ENCODE peak calls at places on chromosomes 11 and 22, in ten cellular contexts. N, M, F, W, S, G, D, X, L and R are unnamed samples.

GRCh38 chr11:129275825-129276224 is 83.7 kb upstream of the ARHGAP32 start:
- DNase-seq in N (no peak), M (no peak), F (no peak), W (no peak), S (no peak), G (no peak), D (no peak), X (no peak), L (no peak), R (no peak)

GRCh38 chr11:27293500-27294417 is 69.3 kb downstream of the CCDC34 start:
- DNase-seq in N (no peak), M (peak), F (no peak), W (peak), S (no peak), G (no peak), D (no peak), X (peak), L (no peak), R (no peak)

GRCh38 chr11:111429066-111429506 is 50.0 kb upstream of the POU2AF1 start:
- DNase-seq in N (peak), M (peak), F (peak), W (peak), S (peak), G (peak), D (peak), X (peak), L (no peak), R (no peak)

GRCh38 chr11:72259490-72259889 is 15.5 kb upstream of the PHOX2A start:
- DNase-seq in N (no peak), M (no peak), F (no peak), W (no peak), S (no peak), G (no peak), D (no peak), X (no peak), L (no peak), R (no peak)

GRCh38 chr22:43449205-43449830 is 37.5 kb downstream of the MPPED1 start:
- DNase-seq in N (peak), M (no peak), F (no peak), W (no peak), S (no peak), G (no peak), D (no peak), X (no peak), L (no peak), R (no peak)

GRCh38 chr11:1779806-1780699 is 16.3 kb upstream of the CTSD start:
- DNase-seq in N (no peak), M (no peak), F (no peak), W (no peak), S (no peak), G (no peak), D (no peak), X (no peak), L (no peak), R (no peak)

GRCh38 chr11:73273246-73273890 is 1.2 kb downstream of the P2RY6 start:
- DNase-seq in N (no peak), M (no peak), F (peak), W (no peak), S (no peak), G (no peak), D (peak), X (no peak), L (no peak), R (no peak)

GRCh38 chr11:119472186-119472855 is 49.3 kb upstream of the THY1 start:
- DNase-seq in N (no peak), M (peak), F (no peak), W (peak), S (no peak), G (no peak), D (no peak), X (no peak), L (no peak), R (no peak)

GRCh38 chr11:41459602-41460405 is at the start of gene LRRC4C:
- DNase-seq in N (no peak), M (no peak), F (no peak), W (no peak), S (no peak), G (no peak), D (no peak), X (no peak), L (no peak), R (no peak)

GRCh38 chr11:43576834-43577521 is 103.6 kb upstream of the HSD17B12 start:
- DNase-seq in N (peak), M (peak), F (no peak), W (peak), S (peak), G (no peak), D (no peak), X (peak), L (no peak), R (peak)

GRCh38 chr22:41917906-41918791 is 3.3 kb upstream of the SHISA8 start:
- DNase-seq in N (peak), M (peak), F (no peak), W (peak), S (peak), G (no peak), D (no peak), X (peak), L (no peak), R (peak)

GRCh38 chr11:60813324-60813723 is 28.2 kb downstream of the MS4A10 start:
- DNase-seq in N (peak), M (no peak), F (no peak), W (no peak), S (no peak), G (no peak), D (no peak), X (no peak), L (no peak), R (no peak)

DNA sequence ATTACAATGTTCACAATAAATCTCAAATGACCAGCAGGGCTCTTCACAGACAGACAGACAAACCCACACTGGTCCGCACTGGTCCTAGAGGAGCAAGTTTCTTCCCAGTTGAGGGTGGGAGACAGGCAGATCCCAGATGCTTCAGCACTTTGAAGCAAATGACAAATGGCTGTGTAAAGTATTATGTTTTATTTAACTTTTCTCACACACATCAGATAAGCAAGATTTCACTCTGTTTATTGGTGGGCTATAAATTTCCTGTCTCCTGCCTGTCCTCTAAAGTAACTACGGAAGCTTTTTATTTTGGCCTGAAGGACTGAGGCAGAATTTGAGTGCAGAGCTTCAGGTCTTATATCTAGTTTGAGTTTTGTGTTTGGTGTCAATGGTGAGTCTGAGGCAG is 174.7 kb upstream of the MTNR1B start:
- DNase-seq in N (no peak), M (no peak), F (no peak), W (no peak), S (no peak), G (no peak), D (no peak), X (no peak), L (no peak), R (no peak)
- H3K4me3 ChIP-seq in N (no peak), M (no peak), F (no peak), W (no peak), S (no peak), G (no peak), D (no peak), X (no peak), L (no peak), R (no peak)

GRCh38 chr11:16001044-16001568 is 355.2 kb downstream of the SOX6 start:
- DNase-seq in N (no peak), M (no peak), F (no peak), W (no peak), S (no peak), G (no peak), D (no peak), X (no peak), L (no peak), R (no peak)
- H3K4me3 ChIP-seq in N (no peak), M (no peak), F (no peak), W (no peak), S (no peak), G (no peak), D (no peak), X (no peak), L (no peak), R (no peak)

GRCh38 chr22:39967996-39968968 is 8.1 kb downstream of the TMA7B start:
- DNase-seq in N (no peak), M (no peak), F (peak), W (peak), S (no peak), G (no peak), D (peak), X (no peak), L (no peak), R (no peak)

GRCh38 chr22:39967103-39967829 is 7.1 kb downstream of the TMA7B start:
- DNase-seq in N (no peak), M (peak), F (no peak), W (peak), S (no peak), G (no peak), D (no peak), X (peak), L (no peak), R (peak)

GRCh38 chr22:39966522-39966921 is 6.3 kb downstream of the TMA7B start:
- DNase-seq in N (no peak), M (no peak), F (no peak), W (peak), S (no peak), G (no peak), D (no peak), X (no peak), L (no peak), R (no peak)

GRCh38 chr22:39962071-39962470 is 1.9 kb downstream of the TMA7B start:
- DNase-seq in N (peak), M (no peak), F (no peak), W (no peak), S (no peak), G (no peak), D (no peak), X (no peak), L (no peak), R (no peak)

GRCh38 chr22:39965749-39966148 is 5.6 kb downstream of the TMA7B start:
- DNase-seq in N (no peak), M (no peak), F (no peak), W (no peak), S (no peak), G (no peak), D (no peak), X (no peak), L (no peak), R (no peak)
- H3K4me3 ChIP-seq in N (no peak), M (no peak), F (no peak), W (no peak), S (no peak), G (no peak), D (no peak), X (no peak), L (no peak), R (no peak)

DNA sequence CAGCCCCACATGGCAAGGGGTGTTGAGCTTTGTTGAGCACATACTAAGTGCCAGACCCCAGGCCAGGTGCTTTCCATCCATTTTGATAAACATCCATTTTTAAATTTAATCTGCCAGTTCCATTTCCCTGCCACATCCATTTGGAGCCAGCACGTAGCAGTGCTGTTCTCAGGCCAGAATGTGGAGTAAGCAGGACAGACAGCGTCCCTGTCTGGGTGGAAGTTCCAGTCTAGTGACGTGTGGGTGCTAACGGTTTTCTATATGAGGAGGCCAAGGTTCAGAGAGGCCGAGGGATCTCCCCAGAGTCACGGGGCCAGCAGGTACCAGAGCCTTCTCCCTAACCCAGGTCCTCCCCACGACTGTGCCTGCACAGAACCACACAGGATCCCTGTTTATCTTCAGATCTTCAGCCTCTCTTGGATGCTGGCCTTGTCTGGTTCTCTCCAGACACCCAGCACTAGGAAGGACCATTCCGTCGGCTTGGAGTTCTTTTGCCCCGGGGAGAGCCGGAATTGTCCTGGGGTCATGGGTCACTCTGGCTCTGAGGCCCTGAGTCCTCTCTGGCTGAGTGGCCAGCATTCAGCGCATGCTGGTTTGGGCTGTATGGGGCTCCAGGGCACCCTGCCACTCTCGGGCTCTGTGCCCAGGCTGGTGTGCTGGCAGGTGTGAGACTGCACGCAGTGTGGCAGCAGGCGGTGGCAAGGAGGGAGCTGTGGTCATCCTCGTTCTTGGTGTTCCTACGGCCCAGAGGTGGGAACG is 63.6 kb upstream of the PPARA start:
- DNase-seq in N (no peak), M (peak), F (peak), W (peak), S (no peak), G (no peak), D (peak), X (no peak), L (no peak), R (no peak)
- H3K4me3 ChIP-seq in N (no peak), M (peak), F (peak), W (peak), S (no peak), G (no peak), D (peak), X (no peak), L (peak), R (peak)

DNA sequence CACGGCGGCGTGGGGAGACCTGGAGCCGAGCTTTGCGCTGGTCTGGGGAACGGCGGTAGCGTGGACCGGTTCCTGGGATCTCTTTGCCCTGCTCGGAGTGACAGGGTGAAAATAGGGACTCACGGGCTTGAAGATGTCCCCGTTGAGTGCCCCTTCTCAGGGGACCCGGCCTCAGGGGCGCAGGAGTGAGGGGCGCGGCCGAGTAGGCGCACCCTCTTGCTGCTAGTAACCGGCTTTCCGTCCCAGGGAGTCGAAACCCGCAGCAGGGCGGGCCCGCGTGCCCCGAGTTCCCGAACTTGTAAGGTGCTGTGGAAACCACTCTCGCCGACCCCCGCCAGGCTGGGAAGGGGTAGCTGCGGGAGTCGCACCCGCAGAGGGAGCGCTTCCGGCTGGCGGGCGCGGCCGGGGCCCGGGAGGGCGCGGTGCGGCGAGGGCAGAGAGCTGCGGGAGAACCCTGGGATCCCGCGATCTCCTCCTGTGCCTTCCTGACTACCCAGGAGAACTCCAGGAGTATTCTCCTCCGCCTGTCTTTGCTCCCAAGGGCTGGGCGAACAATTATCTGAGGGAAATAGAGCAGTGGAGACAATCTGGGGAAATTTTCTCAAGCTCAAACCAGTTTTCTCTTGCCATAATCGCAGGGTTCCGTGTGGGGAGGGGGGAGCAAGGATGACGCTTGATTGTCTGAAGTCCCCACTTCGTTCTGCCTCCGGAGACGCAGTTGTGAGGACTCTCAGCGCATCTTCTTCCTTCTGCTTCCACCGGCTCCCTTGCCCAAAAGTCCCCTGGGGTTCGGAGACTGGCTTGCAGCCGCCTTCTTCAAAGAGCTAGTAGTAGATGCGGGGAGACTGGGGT is 673 bp downstream of the NELL1 start:
- DNase-seq in N (no peak), M (no peak), F (no peak), W (no peak), S (no peak), G (no peak), D (no peak), X (no peak), L (no peak), R (no peak)
- H3K4me3 ChIP-seq in N (no peak), M (no peak), F (no peak), W (no peak), S (no peak), G (no peak), D (no peak), X (no peak), L (no peak), R (no peak)

GRCh38 chr22:49931863-49932262 is 13.4 kb downstream of the CRELD2 start:
- DNase-seq in N (no peak), M (no peak), F (no peak), W (no peak), S (no peak), G (no peak), D (no peak), X (no peak), L (no peak), R (no peak)
- H3K4me3 ChIP-seq in N (no peak), M (no peak), F (no peak), W (no peak), S (no peak), G (no peak), D (no peak), X (no peak), L (no peak), R (no peak)

GRCh38 chr11:66278396-66279091 is 569 bp downstream of the CNIH2 start:
- DNase-seq in N (peak), M (peak), F (no peak), W (no peak), S (no peak), G (no peak), D (no peak), X (peak), L (no peak), R (no peak)

GRCh38 chr11:66280428-66280827 is 2.5 kb downstream of the CNIH2 start:
- DNase-seq in N (no peak), M (no peak), F (no peak), W (no peak), S (no peak), G (no peak), D (no peak), X (no peak), L (no peak), R (no peak)

GRCh38 chr11:66277475-66278391 is at the start of gene CNIH2:
- DNase-seq in N (peak), M (peak), F (no peak), W (no peak), S (no peak), G (no peak), D (no peak), X (no peak), L (no peak), R (no peak)

GRCh38 chr11:66281001-66281400 is 3.0 kb downstream of the CNIH2 start:
- DNase-seq in N (no peak), M (no peak), F (no peak), W (no peak), S (no peak), G (no peak), D (no peak), X (no peak), L (no peak), R (no peak)

GRCh38 chr11:66279092-66279797 is 1.3 kb downstream of the CNIH2 start:
- DNase-seq in N (no peak), M (no peak), F (no peak), W (no peak), S (no peak), G (no peak), D (no peak), X (no peak), L (no peak), R (no peak)
- H3K4me3 ChIP-seq in N (no peak), M (no peak), F (no peak), W (no peak), S (no peak), G (no peak), D (no peak), X (no peak), L (no peak), R (no peak)

GRCh38 chr22:24422078-24422665 is 5.2 kb upstream of the ADORA2A start:
- DNase-seq in N (no peak), M (no peak), F (no peak), W (peak), S (no peak), G (no peak), D (no peak), X (no peak), L (no peak), R (no peak)

GRCh38 chr22:24426436-24426835 is 963 bp upstream of the ADORA2A start:
- DNase-seq in N (no peak), M (no peak), F (no peak), W (no peak), S (no peak), G (no peak), D (no peak), X (no peak), L (no peak), R (no peak)

GRCh38 chr22:24424901-24425775 is 2.3 kb upstream of the ADORA2A start:
- DNase-seq in N (no peak), M (no peak), F (no peak), W (no peak), S (no peak), G (no peak), D (no peak), X (no peak), L (no peak), R (no peak)

GRCh38 chr22:24423519-24424000 is 3.8 kb upstream of the ADORA2A start:
- DNase-seq in N (peak), M (peak), F (no peak), W (peak), S (peak), G (peak), D (no peak), X (no peak), L (no peak), R (no peak)

DNA sequence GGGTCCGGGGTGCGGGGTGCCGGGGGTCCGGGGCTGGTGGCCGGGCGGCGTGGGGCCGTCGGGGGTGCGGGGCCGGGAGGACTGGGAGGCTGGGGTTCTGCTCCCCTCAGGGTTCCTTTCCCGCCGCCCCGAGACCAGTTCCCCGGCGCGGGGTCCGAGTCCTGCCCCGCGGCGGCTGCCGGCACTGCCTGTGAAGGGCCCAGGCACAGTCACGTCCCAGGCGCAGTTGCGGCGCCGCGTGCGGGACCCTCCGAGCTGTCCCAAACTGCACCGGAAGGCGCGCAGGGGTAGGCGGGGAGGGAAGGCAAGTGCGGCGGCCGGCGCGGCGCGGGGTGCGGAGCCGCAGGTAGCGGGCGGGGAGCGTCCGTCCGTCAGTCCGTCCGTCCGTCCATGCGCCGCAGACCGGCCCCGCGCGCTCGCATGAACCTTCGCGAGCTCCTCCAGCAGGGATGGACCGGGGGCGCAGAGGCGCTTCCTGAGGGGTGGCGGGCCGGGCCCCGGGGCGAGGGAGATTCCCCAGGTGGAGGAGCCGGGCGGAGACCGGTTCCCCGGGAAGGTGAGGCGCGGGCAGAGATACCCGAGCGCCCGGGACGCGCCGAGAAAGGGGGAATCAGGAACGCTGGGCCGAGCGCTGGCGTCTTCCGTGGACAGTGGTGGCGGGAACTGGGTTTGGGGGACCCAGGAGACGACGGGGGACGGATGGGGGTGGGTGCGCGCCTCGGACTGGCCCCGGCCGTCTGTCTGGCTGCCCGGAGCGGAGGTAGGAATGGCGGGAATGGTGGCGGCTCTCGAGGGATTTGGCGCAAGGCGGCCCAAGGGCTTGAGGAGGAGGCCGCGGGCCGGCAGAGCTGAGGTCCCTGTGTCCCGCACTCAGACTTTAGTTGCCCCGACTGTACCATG is 3.1 kb upstream of the ADORA2A start:
- DNase-seq in N (peak), M (no peak), F (no peak), W (no peak), S (peak), G (no peak), D (no peak), X (no peak), L (no peak), R (no peak)
- H3K4me3 ChIP-seq in N (peak), M (peak), F (peak), W (peak), S (peak), G (peak), D (peak), X (peak), L (peak), R (peak)

DNA sequence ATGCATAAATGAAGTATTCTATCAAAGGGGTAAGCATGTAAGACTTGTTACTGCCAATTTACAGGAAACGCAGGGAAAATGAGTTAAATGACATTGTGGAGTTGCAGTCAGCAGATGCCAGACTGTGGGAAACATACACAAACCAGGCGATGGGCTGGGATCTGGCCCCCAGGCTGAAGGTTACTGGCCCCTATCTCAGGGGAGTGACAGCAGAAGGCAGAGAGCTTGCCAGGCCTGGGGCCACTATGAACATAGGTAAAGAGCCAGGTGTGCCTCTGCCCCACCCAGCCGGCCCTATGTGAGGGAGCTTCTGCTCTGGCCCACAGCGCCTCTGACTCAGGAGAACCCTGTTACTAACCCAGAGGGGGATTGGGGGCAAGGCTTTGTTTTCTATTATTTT is 26.1 kb upstream of the SLC25A1 start:
- DNase-seq in N (no peak), M (no peak), F (no peak), W (no peak), S (no peak), G (no peak), D (no peak), X (no peak), L (no peak), R (no peak)
- H3K4me3 ChIP-seq in N (no peak), M (no peak), F (no peak), W (no peak), S (no peak), G (no peak), D (no peak), X (no peak), L (no peak), R (no peak)